ENCODE peak calls at places on chromosomes 2 and 18, in five cellular contexts. L is PC-9, U is HCT116, V is K562, X is astrocyte. I is an unnamed sample.

GRCh38 chr2:15565392-15565791 is 4.3 kb upstream of the NBAS start:
- DNase-seq in U (no peak), X (no peak), V (no peak), L (no peak), I (no peak)

GRCh38 chr2:209977386-209978239 is 24.8 kb upstream of the RPE start:
- DNase-seq in L (no peak), X (peak), U (peak), V (peak), I (peak)

GRCh38 chr2:212392048-212392447 is 146.6 kb downstream of the ERBB4 start:
- DNase-seq in U (no peak), L (no peak), X (peak), V (no peak), I (no peak)

GRCh38 chr2:120393456-120393855 is 47.5 kb downstream of the INHBB start:
- DNase-seq in L (no peak), X (no peak), V (no peak), U (no peak), I (no peak)

GRCh38 chr18:49628993-49629795 is 67.3 kb downstream of the LIPG start:
- DNase-seq in U (no peak), V (no peak), X (no peak), L (no peak), I (no peak)

GRCh38 chr2:74083750-74084149 is 64.0 kb downstream of the BOLA3 start:
- DNase-seq in U (no peak), L (no peak), X (no peak), V (peak), I (no peak)

GRCh38 chr18:58674863-58675472 is 3.7 kb downstream of the MALT1 start:
- DNase-seq in U (no peak), L (no peak), X (peak), V (no peak), I (no peak)

GRCh38 chr2:143229952-143230351 is 100.7 kb downstream of the ARHGAP15 start:
- DNase-seq in V (no peak), L (no peak), X (no peak), U (no peak), I (peak)

GRCh38 chr2:8737571-8738175 is 55.8 kb downstream of the ID2 start:
- DNase-seq in L (no peak), X (peak), U (no peak), V (no peak), I (no peak)

GRCh38 chr2:16614314-16614860 is 51.2 kb downstream of the CYRIA start:
- DNase-seq in U (no peak), L (peak), V (no peak), X (no peak), I (no peak)

GRCh38 chr18:77023115-77023782 is 109.3 kb downstream of the MBP start:
- DNase-seq in U (no peak), V (no peak), L (no peak), X (no peak), I (no peak)

GRCh38 chr2:75645643-75646042 is 940 bp upstream of the MRPL19 start:
- DNase-seq in V (no peak), L (no peak), X (no peak), U (no peak), I (no peak)

GRCh38 chr2:42879116-42879705 is 86.8 kb upstream of the HAAO start:
- DNase-seq in V (no peak), U (no peak), X (no peak), L (no peak), I (no peak)

GRCh38 chr2:187912956-187913355 is 358.7 kb upstream of the TFPI start:
- DNase-seq in U (no peak), X (no peak), V (no peak), L (no peak), I (no peak)

GRCh38 chr2:158667969-158668368 is 127.1 kb upstream of the DAPL1 start:
- DNase-seq in X (peak), L (no peak), V (no peak), U (no peak), I (no peak)

GRCh38 chr2:199273043-199273647 is 184.6 kb downstream of the SATB2 start:
- DNase-seq in V (no peak), X (peak), U (no peak), L (no peak), I (no peak)

GRCh38 chr2:219962089-219962488 is 334.7 kb downstream of the SLC4A3 start:
- DNase-seq in X (peak), V (no peak), L (no peak), U (no peak), I (no peak)

GRCh38 chr2:86598966-86599365 is 24.7 kb downstream of the RNF103 start:
- DNase-seq in L (no peak), V (no peak), U (no peak), X (no peak), I (no peak)

GRCh38 chr2:168137510-168138180 is 109.8 kb downstream of the STK39 start:
- DNase-seq in X (no peak), V (no peak), U (no peak), L (no peak), I (peak)

GRCh38 chr2:220533485-220533884 is 906.1 kb downstream of the SLC4A3 start:
- DNase-seq in X (peak), U (peak), V (no peak), L (peak), I (peak)

GRCh38 chr2:24830351-24830750 is 37.1 kb downstream of the CENPO start:
- DNase-seq in X (no peak), L (no peak), U (peak), V (no peak), I (no peak)

GRCh38 chr2:198117397-198118041 is 313.1 kb downstream of the PLCL1 start:
- DNase-seq in L (no peak), X (no peak), U (no peak), V (no peak), I (no peak)

GRCh38 chr2:37774976-37775907 is 103.8 kb upstream of the CDC42EP3 start:
- DNase-seq in X (no peak), U (no peak), V (no peak), L (peak), I (no peak)

GRCh38 chr2:179917272-179917671 is 55.9 kb upstream of the ZNF385B start:
- DNase-seq in L (no peak), X (peak), V (no peak), U (no peak), I (no peak)

GRCh38 chr2:3432067-3432466 is 52.6 kb downstream of the TRAPPC12 start:
- DNase-seq in X (no peak), U (no peak), V (no peak), L (no peak), I (no peak)

GRCh38 chr2:170679607-170680079 is 35.5 kb upstream of the SP5 start:
- DNase-seq in X (no peak), L (no peak), U (no peak), V (no peak), I (peak)

GRCh38 chr18:3973191-3973590 is 481.9 kb downstream of the DLGAP1 start:
- DNase-seq in X (no peak), U (no peak), L (no peak), V (no peak), I (no peak)

GRCh38 chr2:55992465-55992864 is 68.9 kb upstream of the EFEMP1 start:
- DNase-seq in U (no peak), V (no peak), X (peak), L (peak), I (no peak)

GRCh38 chr2:95185973-95186372 is 20.4 kb downstream of the ZNF2 start:
- DNase-seq in X (no peak), V (no peak), U (no peak), L (no peak), I (no peak)

GRCh38 chr2:95185197-95185596 is 19.6 kb downstream of the ZNF2 start:
- DNase-seq in L (no peak), U (no peak), X (no peak), V (no peak), I (no peak)

GRCh38 chr2:95179451-95179850 is 13.8 kb downstream of the ZNF2 start:
- DNase-seq in U (no peak), X (no peak), V (no peak), L (no peak), I (no peak)

DNA sequence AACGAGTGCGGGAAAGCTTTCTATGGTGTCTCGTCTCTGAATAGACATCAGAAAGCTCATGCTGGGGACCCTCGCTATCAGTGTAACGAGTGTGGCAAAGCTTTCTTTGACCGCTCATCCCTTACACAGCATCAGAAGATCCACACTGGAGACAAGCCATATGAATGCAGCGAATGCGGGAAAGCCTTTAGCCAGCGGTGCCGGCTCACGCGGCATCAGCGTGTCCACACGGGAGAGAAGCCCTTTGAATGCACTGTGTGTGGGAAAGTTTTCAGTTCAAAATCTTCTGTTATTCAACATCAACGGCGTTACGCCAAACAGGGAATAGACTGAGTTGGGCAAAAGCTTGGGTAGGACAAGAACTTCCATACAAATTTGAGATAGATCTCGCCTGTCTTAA is 16.2 kb downstream of the ZNF2 start:
- DNase-seq in V (no peak), U (no peak), L (no peak), X (no peak), I (no peak)
- TF ChIP-seq EZH2 in V (no peak), U (no peak), L (no peak), X (no peak), I (no peak)

GRCh38 chr2:23532311-23533013 is 147.5 kb downstream of the KLHL29 start:
- DNase-seq in L (no peak), U (no peak), V (no peak), X (no peak), I (no peak)
- TF ChIP-seq CTCF in L (no peak), U (no peak), V (no peak), X (no peak), I (no peak)

GRCh38 chr18:10454800-10455550 is 540 bp downstream of the APCDD1 start:
- DNase-seq in U (no peak), V (no peak), L (no peak), X (no peak), I (no peak)
- TF ChIP-seq EZH2 in U (no peak), V (no peak), L (no peak), X (no peak), I (peak)

DNA sequence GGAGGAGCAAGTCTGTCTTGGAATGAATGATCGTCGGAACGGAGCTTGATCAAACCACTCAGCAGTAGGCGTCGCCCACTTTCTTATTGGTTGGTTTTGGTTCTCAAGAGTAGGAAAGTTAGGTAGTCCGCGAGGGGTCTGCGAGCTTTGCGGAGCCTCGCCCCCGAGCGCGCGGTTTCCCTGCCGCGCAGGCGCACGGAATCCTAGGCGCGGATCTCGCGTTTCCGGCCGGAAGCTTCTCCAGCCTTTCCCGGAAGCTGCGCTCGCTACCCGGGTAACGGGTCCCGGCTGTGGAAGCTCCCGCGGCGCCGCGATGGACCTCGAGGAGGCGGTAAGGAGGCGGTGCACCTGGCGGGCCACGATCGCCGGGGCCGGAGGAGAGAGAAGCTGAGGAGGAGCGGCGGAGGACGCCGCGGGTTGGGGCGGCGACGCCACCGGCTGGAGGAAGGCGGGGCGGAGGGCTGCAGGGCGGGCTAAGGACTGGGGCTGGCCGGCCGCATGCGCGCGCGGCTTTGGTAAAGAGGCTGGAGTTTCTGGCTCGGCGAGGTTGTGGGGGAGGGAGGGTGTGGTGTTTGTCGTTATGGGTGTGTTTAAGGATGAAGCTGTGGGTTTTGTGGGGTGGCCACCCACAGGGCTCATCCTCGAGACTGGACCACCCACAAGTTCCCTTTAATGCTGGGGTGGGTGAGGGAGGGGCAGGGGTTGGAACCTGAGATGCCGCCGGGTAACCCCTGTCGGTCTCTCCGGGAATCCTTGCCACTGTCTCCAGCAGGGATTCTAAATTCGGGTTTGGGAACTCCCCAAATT is at the start of gene TAF1B:
- DNase-seq in V (peak), X (peak), U (peak), L (peak), I (peak)
- TF ChIP-seq CTCF in V (peak), X (no peak), U (peak), L (no peak), I (peak)

GRCh38 chr2:9950521-9951271 is 797 bp upstream of the GRHL1 start:
- DNase-seq in L (peak), U (no peak), X (no peak), V (peak), I (peak)
- TF ChIP-seq EZH2 in L (no peak), U (no peak), X (no peak), V (no peak), I (peak)

GRCh38 chr2:128714861-128715312 is 396.2 kb upstream of the HS6ST1 start:
- DNase-seq in U (no peak), V (no peak), L (no peak), X (no peak), I (peak)
- TF ChIP-seq CTCF in U (peak), V (no peak), L (peak), X (no peak), I (peak)

GRCh38 chr2:47818777-47819176 is 35.8 kb downstream of the MSH6 start:
- DNase-seq in X (no peak), U (no peak), V (no peak), L (no peak), I (no peak)
- TF ChIP-seq EZH2 in X (no peak), U (no peak), V (no peak), L (no peak), I (no peak)

GRCh38 chr2:205232086-205232485 is 450.2 kb upstream of the NRP2 start:
- DNase-seq in L (no peak), X (no peak), V (no peak), U (no peak), I (no peak)

GRCh38 chr2:205235434-205235833 is 446.9 kb upstream of the NRP2 start:
- DNase-seq in U (peak), X (peak), V (no peak), L (peak), I (no peak)

DNA sequence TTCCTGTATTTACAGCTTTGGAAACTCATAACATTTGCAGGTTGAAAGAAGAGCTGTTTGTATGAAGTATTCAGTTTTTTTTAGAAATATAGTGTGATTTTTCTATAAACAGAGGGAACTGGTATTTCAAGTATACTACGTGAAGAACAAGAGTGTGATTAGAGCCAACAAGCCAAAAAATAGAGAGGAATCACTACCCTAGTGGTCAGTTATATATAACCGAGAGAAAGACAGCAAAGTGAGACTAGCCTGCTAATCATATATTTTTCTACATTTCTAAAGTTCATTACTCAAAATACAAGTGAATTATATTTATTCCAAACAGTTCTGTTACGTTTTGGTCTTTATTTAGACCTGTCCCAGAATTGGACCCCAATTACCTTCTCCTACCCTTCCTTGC is 444.8 kb upstream of the NRP2 start:
- DNase-seq in V (no peak), L (no peak), X (no peak), U (no peak), I (no peak)
- TF ChIP-seq CTCF in V (no peak), L (no peak), X (no peak), U (peak), I (peak)